ENCODE peak calls at places on chromosomes 5 and 9, in eight cellular contexts. N is left lobe of liver; T is endodermal cell; O is activated CD4-positive, alpha-beta T cell treated with anti-CD3 and anti-CD28 coated beads, Interleukin-2, amount 10 ng/mL, durations not matched to agents 7 days and 5 days; Z is neural crest cell; J is memory B cell; H is GM04504; R is GM12865. U is an unnamed sample.

GRCh38 chr5:14097998-14098471 is 45.1 kb upstream of the TRIO start:
- DNase-seq in N (no peak), T (no peak), O (no peak), Z (no peak), J (no peak), H (peak), R (no peak), U (no peak)

GRCh38 chr5:139664273-139664693 is 16.1 kb downstream of the CXXC5 start:
- DNase-seq in N (peak), T (no peak), O (no peak), Z (no peak), J (no peak), H (no peak), R (peak), U (no peak)

GRCh38 chr9:121222524-121223171 is 21.0 kb upstream of the RAB14 start:
- DNase-seq in N (no peak), T (no peak), O (no peak), Z (no peak), J (no peak), H (no peak), R (no peak), U (peak)

GRCh38 chr5:82165740-82166530 is 112.2 kb downstream of the RPS23 start:
- DNase-seq in N (peak), T (peak), O (peak), Z (no peak), J (peak), H (peak), R (peak), U (peak)

GRCh38 chr5:56432326-56432725 is 199.2 kb upstream of the ANKRD55 start:
- DNase-seq in N (no peak), T (no peak), O (no peak), Z (no peak), J (no peak), H (no peak), R (no peak), U (no peak)

GRCh38 chr5:89064691-89065207 is 181.8 kb upstream of the MEF2C start:
- DNase-seq in N (no peak), T (no peak), O (no peak), Z (no peak), J (no peak), H (no peak), R (no peak), U (no peak)

GRCh38 chr5:166535641-166536040 is 1755.8 kb upstream of the WWC1 start:
- DNase-seq in N (no peak), T (no peak), O (no peak), Z (no peak), J (no peak), H (no peak), R (no peak), U (no peak)

GRCh38 chr5:159824188-159825153 is 91.8 kb upstream of the ADRA1B start:
- DNase-seq in N (no peak), T (no peak), O (no peak), Z (no peak), J (no peak), H (no peak), R (no peak), U (no peak)

GRCh38 chr5:132812949-132813598 is at the start of gene SOWAHA:
- DNase-seq in N (no peak), T (peak), O (no peak), Z (no peak), J (no peak), H (no peak), R (no peak), U (no peak)

GRCh38 chr5:27491746-27492439 is 453.5 kb upstream of the CDH9 start:
- DNase-seq in N (no peak), T (no peak), O (no peak), Z (no peak), J (no peak), H (no peak), R (no peak), U (no peak)

GRCh38 chr5:150801117-150801927 is 22.8 kb downstream of the SMIM3 start:
- DNase-seq in N (no peak), T (peak), O (peak), Z (peak), J (no peak), H (peak), R (peak), U (peak)

GRCh38 chr5:132090107-132090506 is 16.5 kb downstream of the CSF2 start:
- DNase-seq in N (no peak), T (no peak), O (no peak), Z (no peak), J (no peak), H (peak), R (no peak), U (peak)

GRCh38 chr5:128537306-128537998 is 593 bp downstream of the FBN2 start:
- DNase-seq in N (no peak), T (peak), O (no peak), Z (peak), J (no peak), H (no peak), R (no peak), U (peak)

GRCh38 chr5:139961435-139962157 is 81.5 kb downstream of the NRG2 start:
- DNase-seq in N (peak), T (peak), O (no peak), Z (no peak), J (no peak), H (no peak), R (peak), U (no peak)

GRCh38 chr5:14505310-14506140 is 76.1 kb upstream of the OTULINL start:
- DNase-seq in N (no peak), T (peak), O (no peak), Z (no peak), J (no peak), H (no peak), R (no peak), U (no peak)

GRCh38 chr5:66565878-66566277 is 30.3 kb upstream of the MAST4 start:
- DNase-seq in N (no peak), T (no peak), O (no peak), Z (no peak), J (no peak), H (no peak), R (no peak), U (no peak)

GRCh38 chr5:150113047-150113744 is 26.8 kb upstream of the CSF1R start:
- DNase-seq in N (peak), T (peak), O (peak), Z (no peak), J (no peak), H (no peak), R (no peak), U (no peak)

GRCh38 chr5:111932628-111933027 is 175.6 kb upstream of the NREP start:
- DNase-seq in N (no peak), T (no peak), O (no peak), Z (no peak), J (no peak), H (no peak), R (no peak), U (no peak)

GRCh38 chr5:140881889-140882590 is at the start of gene PCDHA13:
- DNase-seq in N (no peak), T (peak), O (no peak), Z (no peak), J (no peak), H (no peak), R (no peak), U (no peak)

GRCh38 chr5:127950707-127951356 is 132.7 kb upstream of the SLC12A2 start:
- DNase-seq in N (no peak), T (no peak), O (no peak), Z (no peak), J (no peak), H (no peak), R (no peak), U (no peak)

GRCh38 chr9:77305622-77306365 is 128.5 kb downstream of the VPS13A start:
- DNase-seq in N (no peak), T (no peak), O (no peak), Z (no peak), J (no peak), H (peak), R (no peak), U (no peak)

GRCh38 chr5:38347040-38347763 is 88.8 kb downstream of the EGFLAM start:
- DNase-seq in N (no peak), T (peak), O (no peak), Z (no peak), J (no peak), H (no peak), R (no peak), U (no peak)

GRCh38 chr5:176596689-176597416 is 13.1 kb downstream of the GPRIN1 start:
- DNase-seq in N (peak), T (peak), O (peak), Z (no peak), J (no peak), H (no peak), R (peak), U (no peak)

GRCh38 chr5:141883184-141883947 is 5.2 kb upstream of the PCDH1 start:
- DNase-seq in N (peak), T (peak), O (peak), Z (peak), J (no peak), H (no peak), R (peak), U (no peak)

GRCh38 chr9:132673355-132673754 is 3.1 kb downstream of the GTF3C4 start:
- DNase-seq in N (no peak), T (no peak), O (peak), Z (peak), J (no peak), H (no peak), R (peak), U (no peak)

GRCh38 chr5:170347022-170347421 is 42.1 kb downstream of the KCNMB1 start:
- DNase-seq in N (no peak), T (no peak), O (no peak), Z (no peak), J (no peak), H (no peak), R (no peak), U (no peak)

GRCh38 chr5:93191426-93191825 is 389.6 kb downstream of the NR2F1-AS1 start:
- DNase-seq in N (no peak), T (no peak), O (no peak), Z (no peak), J (no peak), H (no peak), R (no peak), U (no peak)